ENCODE peak calls at places on chromosomes 5 and 9, in six cellular contexts. J is neural progenitor cell; O is colonic mucosa; V is heart left ventricle; C is CD8-positive, alpha-beta T cell; D is left ventricle myocardium inferior. H is an unnamed sample. For H3K36me3, the result is how much of the 10 kb centered on the place peaks cover.

GRCh38 chr5:151270599-151270998 is 17.6 kb downstream of the GM2A start:
- DNase-seq in J (no peak), C (no peak), O (no peak), D (no peak), V (no peak), H (no peak)

GRCh38 chr9:70949239-70949638 is 172.2 kb downstream of the TRPM3 start:
- DNase-seq in J (no peak), O (no peak), V (no peak), D (no peak), C (no peak), H (no peak)

GRCh38 chr9:135681161-135681560 is 18.1 kb downstream of the LCN9 start:
- DNase-seq in O (no peak), J (no peak), D (no peak), V (no peak), C (no peak), H (no peak)

GRCh38 chr9:129576546-129577543 is 44.1 kb downstream of the C9orf50 start:
- DNase-seq in C (no peak), J (no peak), O (no peak), D (peak), V (peak), H (no peak)

GRCh38 chr9:111961575-111961974 is 65.0 kb downstream of the UGCG start:
- DNase-seq in O (peak), V (no peak), D (no peak), C (no peak), J (no peak), H (no peak)

GRCh38 chr9:126791406-126792230 is 13.2 kb upstream of the ZBTB43 start:
- DNase-seq in D (no peak), C (no peak), V (no peak), O (peak), J (no peak), H (no peak)

GRCh38 chr5:151155777-151156731 is 1.5 kb downstream of the ANXA6 start:
- DNase-seq in V (peak), J (peak), O (no peak), C (no peak), D (no peak), H (no peak)

GRCh38 chr5:158100373-158100902 is 241.5 kb upstream of the CLINT1 start:
- DNase-seq in D (no peak), C (no peak), O (no peak), J (no peak), V (no peak), H (no peak)

GRCh38 chr9:135727257-135727875 is 25.4 kb downstream of the KCNT1 start:
- DNase-seq in J (no peak), C (no peak), D (no peak), V (no peak), O (no peak), H (no peak)

GRCh38 chr5:125928663-125929062 is 494.5 kb upstream of the GRAMD2B start:
- DNase-seq in V (no peak), J (no peak), C (no peak), D (no peak), O (no peak), H (no peak)

GRCh38 chr5:171709930-171710329 is 75.7 kb upstream of the SMIM23 start:
- DNase-seq in D (peak), J (no peak), O (no peak), C (no peak), V (peak), H (no peak)

GRCh38 chr5:107376546-107377276 is 294.0 kb downstream of the EFNA5 start:
- DNase-seq in D (no peak), O (no peak), V (no peak), J (no peak), C (no peak), H (no peak)

GRCh38 chr5:10387690-10388089 is 34.2 kb downstream of the MARCHF6 start:
- DNase-seq in J (no peak), D (no peak), V (no peak), O (no peak), C (no peak), H (no peak)

GRCh38 chr5:162268694-162269481 is 201.3 kb downstream of the GABRG2 start:
- DNase-seq in C (no peak), O (no peak), D (no peak), V (no peak), J (no peak), H (no peak)

GRCh38 chr9:79569814-79570448 is 1.8 kb upstream of the TLE4 start:
- DNase-seq in D (no peak), C (no peak), J (no peak), O (no peak), V (no peak), H (no peak)

GRCh38 chr5:134149571-134150303 is 27.0 kb downstream of the SKP1 start:
- DNase-seq in D (no peak), C (no peak), J (no peak), V (no peak), O (no peak), H (no peak)

GRCh38 chr5:33343661-33344327 is 97.0 kb upstream of the TARS1 start:
- DNase-seq in O (no peak), V (no peak), J (no peak), D (no peak), C (no peak), H (no peak)

GRCh38 chr5:33105521-33105941 is 335.2 kb upstream of the TARS1 start:
- DNase-seq in V (no peak), O (no peak), C (no peak), D (no peak), J (no peak), H (no peak)

GRCh38 chr5:130836729-130837660 is 328.1 kb downstream of the HINT1 start:
- DNase-seq in O (no peak), V (no peak), C (no peak), J (no peak), D (no peak), H (no peak)

GRCh38 chr9:116992870-116993269 is 305.8 kb downstream of the TRIM32 start:
- DNase-seq in O (no peak), J (no peak), V (no peak), C (no peak), D (no peak), H (no peak)

GRCh38 chr9:107363511-107364182 is 80.6 kb downstream of the RAD23B start:
- DNase-seq in J (peak), V (no peak), C (no peak), O (no peak), D (peak), H (no peak)

GRCh38 chr5:168342151-168342825 is 50.8 kb downstream of the WWC1 start:
- DNase-seq in J (no peak), V (no peak), D (no peak), O (no peak), C (no peak), H (no peak)

GRCh38 chr9:75941066-75941465 is 50.6 kb downstream of the PCSK5 start:
- DNase-seq in V (no peak), D (no peak), C (no peak), O (peak), J (no peak), H (no peak)

GRCh38 chr9:110668528-110669167 is at the start of gene MUSK:
- DNase-seq in O (no peak), D (peak), C (no peak), J (no peak), V (no peak), H (no peak)

GRCh38 chr5:131466171-131466766 is 168.8 kb downstream of the RAPGEF6 start:
- DNase-seq in D (no peak), C (no peak), J (no peak), O (no peak), V (no peak), H (no peak)

GRCh38 chr5:173323121-173323798 is 5.0 kb downstream of the STC2 start:
- DNase-seq in O (no peak), D (no peak), J (no peak), V (no peak), C (no peak), H (no peak)

GRCh38 chr9:75852746-75853145 is 37.7 kb upstream of the PCSK5 start:
- DNase-seq in D (no peak), O (no peak), J (no peak), V (no peak), C (no peak), H (no peak)

GRCh38 chr5:160269017-160269416 is 39.7 kb downstream of the FABP6 start:
- DNase-seq in D (peak), J (no peak), V (peak), O (peak), C (no peak), H (peak)

GRCh38 chr9:100066539-100066938 is 32.3 kb downstream of the ERP44 start:
- DNase-seq in O (no peak), C (no peak), D (no peak), V (peak), J (no peak), H (no peak)

GRCh38 chr5:96031811-96032261 is 70.2 kb upstream of the ELL2 start:
- DNase-seq in D (no peak), V (no peak), J (no peak), O (no peak), C (no peak), H (no peak)

GRCh38 chr5:71471193-71471592 is 15.7 kb downstream of the BDP1 start:
- DNase-seq in O (no peak), D (no peak), C (no peak), V (no peak), J (no peak), H (no peak)

DNA sequence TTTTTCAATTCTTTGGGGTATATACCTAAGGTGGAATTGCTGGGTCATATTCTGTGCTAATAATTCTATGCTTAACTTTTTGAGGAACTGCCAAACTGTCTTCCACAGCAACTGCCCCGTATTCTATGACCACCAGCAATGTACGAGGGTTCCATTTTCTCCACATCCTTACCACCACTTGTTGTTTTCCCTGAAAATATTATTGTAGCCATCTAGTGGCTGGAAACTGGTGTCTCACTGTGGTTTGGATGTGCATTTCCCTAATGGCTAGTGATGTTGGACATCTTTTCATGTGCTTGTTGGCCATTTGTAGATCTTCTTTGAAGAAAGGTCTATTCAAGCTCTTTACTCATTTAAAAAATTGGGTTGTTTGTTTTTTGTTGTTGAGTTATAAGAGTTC is 30.7 kb downstream of the MSX2 start:
- DNase-seq in D (no peak), V (no peak), C (no peak), O (no peak), J (peak), H (no peak)
- TF ChIP-seq CTCF in D (peak), V (no peak), C (no peak), O (no peak), J (peak), H (no peak)

GRCh38 chr5:73448451-73449136 is at the start of gene FOXD1:
- DNase-seq in D (peak), O (peak), V (peak), C (no peak), J (peak), H (peak)

GRCh38 chr5:73448072-73448432 is 525 bp downstream of the FOXD1 start:
- DNase-seq in C (no peak), D (no peak), V (no peak), J (peak), O (no peak), H (no peak)

GRCh38 chr5:73451218-73452130 is 2.9 kb upstream of the FOXD1 start:
- DNase-seq in C (peak), V (peak), D (peak), O (peak), J (peak), H (no peak)

GRCh38 chr5:73450672-73451217 is 2.2 kb upstream of the FOXD1 start:
- DNase-seq in D (no peak), V (no peak), O (no peak), J (peak), C (no peak), H (no peak)

DNA sequence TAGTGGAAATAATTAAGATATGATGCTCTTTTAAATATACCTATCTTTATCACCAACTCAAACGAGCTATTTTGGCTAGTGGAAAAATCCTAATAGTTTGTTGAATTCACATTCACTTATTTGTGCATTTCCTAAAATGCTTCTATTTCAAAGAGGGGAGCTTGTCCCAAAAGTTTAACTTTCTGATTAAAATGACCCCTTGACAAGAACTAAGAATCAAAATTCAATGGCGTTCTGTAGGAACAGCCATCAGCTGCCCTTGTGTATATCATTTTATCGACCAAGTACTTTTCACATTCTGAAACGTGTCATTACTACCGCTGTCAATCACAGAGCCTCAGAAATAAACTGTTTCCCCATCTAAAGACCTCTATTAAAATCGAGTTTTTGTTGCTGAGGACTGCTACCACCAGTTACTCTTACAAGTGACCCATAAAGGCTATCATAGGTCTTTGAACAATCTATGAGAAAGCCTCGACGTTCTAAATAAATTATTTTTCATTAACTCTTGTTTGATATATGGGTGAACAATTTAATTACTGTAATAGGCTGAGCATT is 1.5 kb upstream of the FOXD1 start:
- DNase-seq in J (no peak), C (no peak), V (no peak), D (no peak), O (no peak), H (no peak)
- H3K27ac ChIP-seq in J (no peak), C (no peak), V (no peak), D (no peak), O (no peak), H (no peak)

GRCh38 chr9:124934290-124934689 is 6.6 kb downstream of the GOLGA1 start:
- DNase-seq in D (no peak), V (no peak), O (no peak), J (no peak), C (no peak), H (no peak)

GRCh38 chr9:124929464-124929863 is 11.4 kb downstream of the GOLGA1 start:
- DNase-seq in V (no peak), O (no peak), C (no peak), D (no peak), J (no peak), H (no peak)

GRCh38 chr9:124928116-124928515 is 12.8 kb downstream of the GOLGA1 start:
- DNase-seq in V (no peak), O (no peak), C (no peak), D (no peak), J (no peak), H (no peak)

DNA sequence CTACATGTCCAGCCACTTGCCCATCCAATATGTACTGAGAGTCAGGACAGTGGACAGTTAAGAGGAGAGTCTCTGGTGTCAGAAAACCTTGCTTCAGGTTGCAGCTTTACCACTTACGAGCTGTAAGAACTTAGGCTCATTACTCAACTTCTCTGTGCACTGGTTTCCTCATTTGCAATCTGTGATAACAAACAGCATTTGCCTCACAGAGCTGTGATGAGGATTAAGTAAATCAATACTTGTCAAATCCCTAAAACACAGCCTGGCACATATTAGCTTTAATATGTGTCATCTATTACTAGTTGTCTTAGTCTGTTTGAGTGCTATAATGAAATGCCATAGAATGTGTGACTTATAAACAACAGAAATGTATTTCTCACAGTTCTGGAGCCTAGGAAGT is 8.5 kb downstream of the GOLGA1 start:
- DNase-seq in D (no peak), O (no peak), C (no peak), V (no peak), J (no peak), H (no peak)
- H3K36me3 ChIP-seq in D (half or more), O (under half), C (under half), V (half or more), J (under half), H (under half)

DNA sequence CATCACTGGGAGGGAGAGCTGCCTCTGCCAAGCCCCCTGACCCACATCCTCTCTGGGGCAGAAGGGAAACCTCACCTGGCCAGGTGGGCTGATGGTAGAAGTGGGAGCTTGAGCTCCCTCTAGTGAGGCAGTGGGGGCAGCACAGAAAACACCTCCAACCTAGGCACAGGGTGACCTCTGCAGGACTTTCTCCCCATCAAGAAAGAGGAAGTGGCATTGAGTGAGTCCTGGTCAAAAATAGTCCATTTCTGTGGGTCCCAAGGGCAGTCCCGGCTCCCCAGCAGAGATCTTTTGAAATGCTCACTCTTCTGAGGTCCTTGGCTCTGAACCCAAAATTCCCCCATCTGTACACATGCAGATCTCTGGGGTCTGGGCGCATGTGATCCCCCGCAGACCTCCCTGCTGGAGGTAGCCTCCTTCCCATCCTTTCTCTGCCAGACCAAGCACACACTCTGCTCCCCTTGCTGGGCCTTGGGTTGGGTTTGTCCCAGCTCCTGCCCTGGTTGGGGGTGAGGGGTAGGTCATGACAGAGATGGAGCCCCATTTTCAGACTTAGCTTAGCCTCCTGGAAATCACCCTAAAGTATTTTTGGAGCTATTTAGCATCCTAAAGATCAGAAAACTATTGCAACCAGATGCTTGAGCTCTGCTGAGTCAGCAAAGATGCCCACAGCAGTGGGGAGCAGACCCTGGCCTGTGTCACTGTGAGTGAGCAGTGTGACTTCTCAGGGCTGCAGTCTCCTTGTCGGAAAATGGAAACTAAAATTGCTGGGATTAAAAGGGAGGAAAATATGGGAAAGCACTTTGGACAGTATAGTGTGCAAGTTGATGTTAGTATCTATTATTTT is 41.6 kb upstream of the LCP2 start:
- DNase-seq in C (peak), V (no peak), O (peak), D (no peak), J (no peak), H (no peak)
- TF ChIP-seq CTCF in C (peak), V (peak), O (peak), D (peak), J (peak), H (no peak)

GRCh38 chr9:133980864-133981588 is 11.1 kb downstream of the VAV2 start:
- DNase-seq in O (no peak), C (no peak), V (no peak), J (no peak), D (peak), H (no peak)

GRCh38 chr9:133978226-133979123 is 13.6 kb downstream of the VAV2 start:
- DNase-seq in O (no peak), D (peak), J (no peak), V (no peak), C (no peak), H (no peak)

GRCh38 chr9:133981589-133981957 is 10.6 kb downstream of the VAV2 start:
- DNase-seq in O (no peak), C (no peak), D (peak), V (no peak), J (no peak), H (no peak)

GRCh38 chr9:133979124-133979920 is 12.8 kb downstream of the VAV2 start:
- DNase-seq in V (peak), C (no peak), D (peak), O (no peak), J (peak), H (no peak)

GRCh38 chr9:133979921-133980863 is 11.9 kb downstream of the VAV2 start:
- DNase-seq in J (no peak), O (no peak), C (no peak), V (no peak), D (peak), H (no peak)
- H3K27ac ChIP-seq in J (no peak), O (no peak), C (no peak), V (no peak), D (peak), H (no peak)

GRCh38 chr5:136638084-136638483 is 272.7 kb upstream of the TRPC7 start:
- DNase-seq in O (no peak), C (no peak), D (no peak), J (no peak), V (no peak), H (no peak)

GRCh38 chr5:136639616-136640015 is 274.3 kb upstream of the TRPC7 start:
- DNase-seq in J (no peak), D (no peak), O (no peak), V (no peak), C (no peak), H (no peak)

GRCh38 chr5:136631176-136631575 is 265.8 kb upstream of the TRPC7 start:
- DNase-seq in D (no peak), C (no peak), V (no peak), O (no peak), J (peak), H (no peak)

GRCh38 chr5:136636001-136636400 is 270.7 kb upstream of the TRPC7 start:
- DNase-seq in C (no peak), O (no peak), V (no peak), D (no peak), J (no peak), H (no peak)
- H3K36me3 ChIP-seq in C (under half), O (under half), V (under half), D (under half), J (under half), H (under half)

DNA sequence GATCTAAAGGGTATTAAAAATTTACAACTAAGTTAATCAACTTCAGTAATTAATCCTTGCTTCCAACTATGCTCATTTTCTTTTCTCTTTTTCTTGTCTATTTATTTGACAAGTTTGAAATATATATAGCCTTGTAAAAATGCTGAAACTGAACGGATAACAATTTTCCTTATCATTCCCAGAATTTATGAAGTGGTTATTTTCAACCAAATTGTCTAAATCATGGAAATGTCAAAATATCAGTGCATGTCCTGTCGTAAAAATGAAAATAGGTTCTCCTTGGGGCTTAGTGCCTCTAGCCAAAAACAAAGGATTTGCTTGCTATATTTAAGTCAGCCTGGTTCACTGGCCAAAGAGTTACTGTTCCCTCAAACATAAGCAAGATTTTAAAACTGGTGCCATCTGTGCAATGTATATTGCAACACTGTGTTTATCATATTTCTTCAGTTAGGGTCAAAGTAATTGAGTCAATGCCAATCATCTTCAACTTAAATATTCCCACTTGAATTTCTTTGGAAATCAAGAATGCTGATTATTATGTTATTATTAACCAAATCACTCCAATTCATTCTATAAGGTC is 798.3 kb downstream of the MAT2B start:
- DNase-seq in O (no peak), D (no peak), V (no peak), C (no peak), J (no peak), H (no peak)
- TF ChIP-seq CTCF in O (no peak), D (no peak), V (no peak), C (no peak), J (no peak), H (no peak)